ENCODE peak calls at places on chromosomes 5 and 9, in ten cellular contexts. One of them, this sample, is unnamed.

GRCh38 chr9:116103976-116104820 is 49.4 kb upstream of the PAPPA start:
- DNase-seq in WTC11: no peak
- DNase-seq in upper lobe of right lung: no peak
- DNase-seq in RPMI7951: no peak
- DNase-seq in HS-5: no peak
- DNase-seq in RWPE1: no peak
- DNase-seq in NCI-H2029: no peak
- DNase-seq in A673: no peak
- DNase-seq in glomerular endothelial cell: no peak
- DNase-seq in LoVo: no peak
- DNase-seq in this sample: no peak

GRCh38 chr5:74120585-74120984 is 494.6 kb downstream of the ARHGEF28 start:
- DNase-seq in HS-5: no peak
- DNase-seq in LoVo: no peak
- DNase-seq in A673: no peak
- DNase-seq in RWPE1: no peak
- DNase-seq in upper lobe of right lung: no peak
- DNase-seq in WTC11: no peak
- DNase-seq in NCI-H2029: no peak
- DNase-seq in RPMI7951: no peak
- DNase-seq in glomerular endothelial cell: no peak
- DNase-seq in this sample: no peak

GRCh38 chr5:151896041-151896691 is 28.5 kb downstream of the GLRA1 start:
- DNase-seq in HS-5: peak; percentile 82
- DNase-seq in NCI-H2029: no peak
- DNase-seq in upper lobe of right lung: no peak
- DNase-seq in LoVo: peak; percentile 50
- DNase-seq in RPMI7951: peak; percentile 63
- DNase-seq in A673: peak; percentile 92
- DNase-seq in glomerular endothelial cell: no peak
- DNase-seq in WTC11: no peak
- DNase-seq in RWPE1: peak; percentile 90
- DNase-seq in this sample: no peak

GRCh38 chr5:177302354-177303110 is 987 bp downstream of the RAB24 start:
- DNase-seq in HS-5: no peak
- DNase-seq in upper lobe of right lung: no peak
- DNase-seq in A673: no peak
- DNase-seq in glomerular endothelial cell: no peak
- DNase-seq in NCI-H2029: no peak
- DNase-seq in RPMI7951: peak; percentile 22
- DNase-seq in RWPE1: no peak
- DNase-seq in LoVo: no peak
- DNase-seq in WTC11: no peak
- DNase-seq in this sample: no peak

GRCh38 chr9:16960084-16960483 is 89.6 kb upstream of the BNC2 start:
- DNase-seq in RWPE1: peak; percentile 8
- DNase-seq in glomerular endothelial cell: no peak
- DNase-seq in LoVo: no peak
- DNase-seq in upper lobe of right lung: no peak
- DNase-seq in A673: no peak
- DNase-seq in RPMI7951: peak; percentile 43
- DNase-seq in WTC11: no peak
- DNase-seq in NCI-H2029: no peak
- DNase-seq in HS-5: peak; percentile 5
- DNase-seq in this sample: no peak

GRCh38 chr5:13957032-13957645 is 12.7 kb upstream of the DNAH5 start:
- DNase-seq in LoVo: peak; percentile 62
- DNase-seq in RPMI7951: peak; percentile 69
- DNase-seq in glomerular endothelial cell: peak; percentile 39
- DNase-seq in RWPE1: peak; percentile 57
- DNase-seq in HS-5: peak; percentile 69
- DNase-seq in A673: peak; percentile 69
- DNase-seq in upper lobe of right lung: no peak
- DNase-seq in NCI-H2029: peak; percentile 36
- DNase-seq in WTC11: peak; percentile 53
- DNase-seq in this sample: no peak

GRCh38 chr9:26054600-26055516 is 376.6 kb upstream of the TUSC1 start:
- DNase-seq in LoVo: no peak
- DNase-seq in upper lobe of right lung: no peak
- DNase-seq in RWPE1: no peak
- DNase-seq in RPMI7951: peak; percentile 28
- DNase-seq in HS-5: peak; percentile 13
- DNase-seq in WTC11: no peak
- DNase-seq in A673: no peak
- DNase-seq in NCI-H2029: no peak
- DNase-seq in glomerular endothelial cell: no peak
- DNase-seq in this sample: no peak

GRCh38 chr5:26791021-26791420 is 247.4 kb downstream of the CDH9 start:
- DNase-seq in RWPE1: no peak
- DNase-seq in RPMI7951: no peak
- DNase-seq in HS-5: no peak
- DNase-seq in upper lobe of right lung: no peak
- DNase-seq in NCI-H2029: no peak
- DNase-seq in A673: no peak
- DNase-seq in WTC11: no peak
- DNase-seq in LoVo: no peak
- DNase-seq in glomerular endothelial cell: no peak
- DNase-seq in this sample: no peak

GRCh38 chr5:24385617-24386016 is 259.2 kb downstream of the CDH10 start:
- DNase-seq in RWPE1: peak; percentile 22
- DNase-seq in WTC11: no peak
- DNase-seq in RPMI7951: no peak
- DNase-seq in glomerular endothelial cell: no peak
- DNase-seq in HS-5: no peak
- DNase-seq in NCI-H2029: no peak
- DNase-seq in upper lobe of right lung: no peak
- DNase-seq in A673: no peak
- DNase-seq in LoVo: no peak
- DNase-seq in this sample: no peak

GRCh38 chr5:1118738-1119137 is 6.9 kb upstream of the SLC12A7 start:
- DNase-seq in NCI-H2029: peak; percentile 47
- DNase-seq in RWPE1: no peak
- DNase-seq in A673: peak; percentile 64
- DNase-seq in HS-5: no peak
- DNase-seq in WTC11: no peak
- DNase-seq in glomerular endothelial cell: no peak
- DNase-seq in LoVo: no peak
- DNase-seq in RPMI7951: no peak
- DNase-seq in upper lobe of right lung: no peak
- DNase-seq in this sample: peak; percentile 77

GRCh38 chr5:59485629-59486439 is 407.7 kb downstream of the PDE4D start:
- DNase-seq in LoVo: no peak
- DNase-seq in A673: peak; percentile 24
- DNase-seq in HS-5: no peak
- DNase-seq in upper lobe of right lung: no peak
- DNase-seq in glomerular endothelial cell: no peak
- DNase-seq in NCI-H2029: no peak
- DNase-seq in WTC11: no peak
- DNase-seq in RWPE1: no peak
- DNase-seq in RPMI7951: peak; percentile 84
- DNase-seq in this sample: no peak

GRCh38 chr9:74517188-74517587 is 20.1 kb downstream of the RORB start:
- DNase-seq in RWPE1: no peak
- DNase-seq in RPMI7951: no peak
- DNase-seq in LoVo: no peak
- DNase-seq in HS-5: no peak
- DNase-seq in A673: no peak
- DNase-seq in WTC11: no peak
- DNase-seq in upper lobe of right lung: no peak
- DNase-seq in NCI-H2029: no peak
- DNase-seq in glomerular endothelial cell: no peak
- DNase-seq in this sample: no peak

GRCh38 chr5:73981696-73982095 is 355.7 kb downstream of the ARHGEF28 start:
- DNase-seq in WTC11: no peak
- DNase-seq in RWPE1: no peak
- DNase-seq in RPMI7951: no peak
- DNase-seq in upper lobe of right lung: no peak
- DNase-seq in LoVo: no peak
- DNase-seq in NCI-H2029: no peak
- DNase-seq in HS-5: no peak
- DNase-seq in A673: no peak
- DNase-seq in glomerular endothelial cell: no peak
- DNase-seq in this sample: no peak

GRCh38 chr5:123545506-123545905 is 33.5 kb downstream of the CSNK1G3 start:
- DNase-seq in RPMI7951: peak; percentile 33
- DNase-seq in glomerular endothelial cell: no peak
- DNase-seq in upper lobe of right lung: no peak
- DNase-seq in WTC11: peak; percentile 26
- DNase-seq in RWPE1: peak; percentile 6
- DNase-seq in LoVo: peak; percentile 38
- DNase-seq in A673: peak; percentile 61
- DNase-seq in HS-5: no peak
- DNase-seq in NCI-H2029: no peak
- DNase-seq in this sample: no peak

GRCh38 chr9:77981332-77981731 is 50.3 kb downstream of the GNAQ start:
- DNase-seq in A673: no peak
- DNase-seq in upper lobe of right lung: no peak
- DNase-seq in HS-5: no peak
- DNase-seq in RPMI7951: peak; percentile 53
- DNase-seq in NCI-H2029: no peak
- DNase-seq in WTC11: no peak
- DNase-seq in RWPE1: peak; percentile 69
- DNase-seq in glomerular endothelial cell: no peak
- DNase-seq in LoVo: peak; percentile 80
- DNase-seq in this sample: peak; percentile 62

GRCh38 chr5:95712347-95712958 is 18.7 kb upstream of the RHOBTB3 start:
- DNase-seq in glomerular endothelial cell: no peak
- DNase-seq in RWPE1: peak; percentile 99
- DNase-seq in WTC11: no peak
- DNase-seq in A673: no peak
- DNase-seq in NCI-H2029: no peak
- DNase-seq in HS-5: peak; percentile 91
- DNase-seq in LoVo: peak; percentile 94
- DNase-seq in upper lobe of right lung: no peak
- DNase-seq in RPMI7951: peak; percentile 98
- DNase-seq in this sample: no peak

GRCh38 chr9:113349434-113350337 is at the start of gene BSPRY:
- DNase-seq in HS-5: no peak
- DNase-seq in upper lobe of right lung: peak; percentile 80
- DNase-seq in WTC11: peak; percentile 35
- DNase-seq in LoVo: peak; percentile 69
- DNase-seq in NCI-H2029: no peak
- DNase-seq in glomerular endothelial cell: no peak
- DNase-seq in RWPE1: peak; percentile 54
- DNase-seq in A673: no peak
- DNase-seq in RPMI7951: no peak
- DNase-seq in this sample: peak; percentile 53

GRCh38 chr5:84696651-84697050 is 312.0 kb upstream of the EDIL3 start:
- DNase-seq in WTC11: no peak
- DNase-seq in LoVo: peak; percentile 29
- DNase-seq in A673: no peak
- DNase-seq in upper lobe of right lung: no peak
- DNase-seq in HS-5: peak; percentile 59
- DNase-seq in RWPE1: peak; percentile 52
- DNase-seq in RPMI7951: peak; percentile 89
- DNase-seq in glomerular endothelial cell: no peak
- DNase-seq in NCI-H2029: no peak
- DNase-seq in this sample: no peak

GRCh38 chr9:90523953-90524352 is 118.7 kb downstream of the DIRAS2 start:
- DNase-seq in A673: no peak
- DNase-seq in LoVo: peak; percentile 26
- DNase-seq in NCI-H2029: peak; percentile 28
- DNase-seq in HS-5: no peak
- DNase-seq in RPMI7951: no peak
- DNase-seq in glomerular endothelial cell: no peak
- DNase-seq in WTC11: no peak
- DNase-seq in RWPE1: no peak
- DNase-seq in upper lobe of right lung: no peak
- DNase-seq in this sample: no peak

GRCh38 chr5:34012791-34013190 is 4.9 kb upstream of the AMACR start:
- DNase-seq in WTC11: no peak
- DNase-seq in HS-5: no peak
- DNase-seq in NCI-H2029: no peak
- DNase-seq in upper lobe of right lung: no peak
- DNase-seq in A673: no peak
- DNase-seq in RWPE1: no peak
- DNase-seq in LoVo: no peak
- DNase-seq in glomerular endothelial cell: no peak
- DNase-seq in RPMI7951: peak; percentile 15
- DNase-seq in this sample: no peak

GRCh38 chr9:124394167-124394566 is 21.1 kb downstream of the PSMB7 start:
- DNase-seq in glomerular endothelial cell: no peak
- DNase-seq in WTC11: no peak
- DNase-seq in HS-5: no peak
- DNase-seq in NCI-H2029: no peak
- DNase-seq in A673: no peak
- DNase-seq in LoVo: no peak
- DNase-seq in upper lobe of right lung: no peak
- DNase-seq in RWPE1: no peak
- DNase-seq in RPMI7951: no peak
- DNase-seq in this sample: no peak

GRCh38 chr9:86413966-86414880 is 60.0 kb upstream of the TUT7 start:
- DNase-seq in RWPE1: peak; percentile 54
- DNase-seq in LoVo: peak; percentile 35
- DNase-seq in glomerular endothelial cell: peak; percentile 29
- DNase-seq in RPMI7951: peak; percentile 52
- DNase-seq in A673: peak; percentile 74
- DNase-seq in upper lobe of right lung: no peak
- DNase-seq in HS-5: no peak
- DNase-seq in WTC11: no peak
- DNase-seq in NCI-H2029: no peak
- DNase-seq in this sample: no peak

GRCh38 chr9:16000826-16001225 is 448.0 kb downstream of the CCDC171 start:
- DNase-seq in NCI-H2029: no peak
- DNase-seq in HS-5: no peak
- DNase-seq in RWPE1: no peak
- DNase-seq in RPMI7951: no peak
- DNase-seq in LoVo: no peak
- DNase-seq in WTC11: no peak
- DNase-seq in upper lobe of right lung: no peak
- DNase-seq in A673: no peak
- DNase-seq in glomerular endothelial cell: no peak
- DNase-seq in this sample: no peak

GRCh38 chr5:38714703-38715355 is 131.0 kb upstream of the OSMR start:
- DNase-seq in RWPE1: no peak
- DNase-seq in RPMI7951: no peak
- DNase-seq in glomerular endothelial cell: no peak
- DNase-seq in NCI-H2029: no peak
- DNase-seq in A673: no peak
- DNase-seq in WTC11: no peak
- DNase-seq in LoVo: no peak
- DNase-seq in upper lobe of right lung: no peak
- DNase-seq in HS-5: no peak
- DNase-seq in this sample: no peak

GRCh38 chr5:139659673-139660072 is 11.5 kb downstream of the CXXC5 start:
- DNase-seq in glomerular endothelial cell: no peak
- DNase-seq in RPMI7951: no peak
- DNase-seq in NCI-H2029: no peak
- DNase-seq in HS-5: no peak
- DNase-seq in WTC11: no peak
- DNase-seq in A673: peak; percentile 80
- DNase-seq in upper lobe of right lung: peak; percentile 71
- DNase-seq in RWPE1: no peak
- DNase-seq in LoVo: no peak
- DNase-seq in this sample: no peak

GRCh38 chr9:94554439-94555331 is at the start of gene PCAT7:
- DNase-seq in LoVo: peak; percentile 89
- DNase-seq in WTC11: peak; percentile 78
- DNase-seq in RWPE1: peak; percentile 91
- DNase-seq in HS-5: no peak
- DNase-seq in upper lobe of right lung: peak; percentile 83
- DNase-seq in NCI-H2029: peak; percentile 81
- DNase-seq in glomerular endothelial cell: no peak
- DNase-seq in RPMI7951: peak; percentile 80
- DNase-seq in A673: peak; percentile 78
- DNase-seq in this sample: peak; percentile 85

This sample was measured in upper lobe of left lung.